ENCODE peak calls at places on chromosome 17, in eight cellular contexts. A is psoas muscle; J is stimulated activated CD8-positive, alpha-beta memory T cell treated with anti-CD3 and anti-CD28 coated beads, Interleukin-12 subunit alpha, Interleukin-12 subunit beta, amount 100 ng/mL, for 4 hours; F is stimulated activated naive CD8-positive, alpha-beta T cell treated with anti-CD3 and anti-CD28 coated beads, Interleukin-15, Interleukin-2, amounts not matched to agents 100 U/mL and 50 U/mL, for 24 hours; W is progenitor cell of endocrine pancreas; Y is T1000; V is thoracic aorta; B is PC-3. S is an unnamed sample.
A peak's percentile ranks its signal among the peaks of the same experiment; 100 is the strongest.

GRCh38 chr17:64183815-64184397 is 54.0 kb upstream of the ERN1 start:
- DNase-seq in J (no peak), F (peak; percentile 38), Y (peak; percentile 22), A (no peak), V (no peak), W (no peak), B (peak; percentile 56), S (no peak)

GRCh38 chr17:82871056-82871775 is 31.4 kb upstream of the ZNF750 start:
- DNase-seq in J (no peak), Y (no peak), B (no peak), V (no peak), F (peak; percentile 51), A (peak; percentile 45), W (no peak), S (no peak)

GRCh38 chr17:49963626-49964538 is 5.1 kb upstream of the DLX4 start:
- DNase-seq in A (no peak), J (no peak), W (no peak), V (no peak), B (no peak), Y (no peak), F (no peak), S (no peak)

GRCh38 chr17:21243516-21244303 is 9.5 kb downstream of the NATD1 start:
- DNase-seq in W (no peak), A (no peak), J (no peak), V (no peak), B (no peak), F (no peak), Y (no peak), S (no peak)

GRCh38 chr17:57537524-57538410 is 207.3 kb downstream of the CCDC182 start:
- DNase-seq in V (no peak), J (no peak), W (no peak), A (no peak), F (no peak), Y (no peak), B (no peak), S (no peak)

GRCh38 chr17:50943575-50943933 is 77.4 kb upstream of the TOB1 start:
- DNase-seq in A (peak; percentile 35), V (no peak), F (no peak), B (no peak), W (no peak), Y (no peak), J (no peak), S (no peak)

GRCh38 chr17:27810211-27810901 is 10.0 kb upstream of the NOS2 start:
- DNase-seq in J (no peak), A (no peak), Y (no peak), B (no peak), V (no peak), F (peak; percentile 52), W (no peak), S (no peak)

GRCh38 chr17:82320140-82320840 is 2.9 kb upstream of the CD7 start:
- DNase-seq in B (no peak), Y (no peak), W (no peak), J (no peak), A (no peak), V (no peak), F (no peak), S (no peak)

GRCh38 chr17:60941028-60941427 is 263.4 kb downstream of the BCAS3 start:
- DNase-seq in A (no peak), F (no peak), V (peak; percentile 33), W (no peak), J (no peak), Y (no peak), B (no peak), S (no peak)

GRCh38 chr17:70084476-70084875 is 9.5 kb downstream of the KCNJ16 start:
- DNase-seq in J (no peak), V (no peak), F (no peak), B (no peak), A (no peak), W (no peak), Y (no peak), S (no peak)

GRCh38 chr17:1590031-1590746 is 27.6 kb upstream of the PITPNA start:
- DNase-seq in F (peak; percentile 50), W (no peak), B (peak; percentile 84), A (peak; percentile 95), Y (peak; percentile 77), J (no peak), V (peak; percentile 62), S (no peak)

GRCh38 chr17:2792541-2793169 is 3.6 kb upstream of the RAP1GAP2 start:
- DNase-seq in W (no peak), Y (no peak), F (peak; percentile 75), V (no peak), B (no peak), A (no peak), J (peak; percentile 73), S (no peak)

GRCh38 chr17:15039366-15039765 is 225.8 kb downstream of the PMP22 start:
- DNase-seq in V (no peak), F (no peak), B (peak; percentile 29), Y (no peak), W (no peak), A (no peak), J (no peak), S (no peak)

GRCh38 chr17:63222655-63223054 is 223.5 kb downstream of the CYB561 start:
- DNase-seq in J (no peak), B (no peak), Y (no peak), V (no peak), A (no peak), W (no peak), F (peak; percentile 12), S (no peak)

GRCh38 chr17:35700157-35700556 is 31.3 kb upstream of the RASL10B start:
- DNase-seq in F (no peak), V (peak; percentile 42), Y (no peak), A (no peak), W (no peak), B (no peak), J (no peak), S (no peak)

GRCh38 chr17:9321862-9322261 is 253.8 kb downstream of the STX8 start:
- DNase-seq in Y (no peak), A (no peak), F (no peak), B (no peak), W (no peak), V (no peak), J (no peak), S (no peak)

GRCh38 chr17:46002311-46002972 is 3.4 kb downstream of the STH start:
- DNase-seq in Y (peak; percentile 58), W (peak; percentile 69), V (no peak), J (peak; percentile 17), A (peak; percentile 71), B (peak; percentile 88), F (peak; percentile 73), S (no peak)

GRCh38 chr17:74349120-74349519 is 12.5 kb downstream of the BTBD17 start:
- DNase-seq in J (no peak), A (no peak), B (no peak), Y (no peak), F (no peak), V (no peak), W (no peak), S (no peak)

GRCh38 chr17:76791053-76791980 is 53.4 kb downstream of the MFSD11 start:
- DNase-seq in F (peak; percentile 45), W (no peak), V (no peak), J (peak; percentile 13), Y (no peak), B (peak; percentile 83), A (no peak), S (no peak)

GRCh38 chr17:75872434-75873351 is 5.7 kb downstream of the TRIM47 start:
- DNase-seq in J (no peak), F (peak; percentile 25), A (peak; percentile 89), Y (peak; percentile 52), B (peak; percentile 80), V (no peak), W (no peak), S (no peak)

GRCh38 chr17:74474043-74474792 is 7.8 kb downstream of the CD300A start:
- DNase-seq in Y (no peak), V (no peak), A (no peak), B (no peak), J (no peak), W (no peak), F (no peak), S (no peak)

S was measured in cerebellar nuclear complex.